ENCODE peak calls at places on chromosomes 13 and 19, in eight cellular contexts. G is A549, E is WTC11, D is H1, S is K562, Z is endothelial cell of umbilical vein, L is SK-N-SH, F is HCT116. R is an unnamed sample.

GRCh38 chr13:96141032-96141431 is 51.1 kb downstream of the HS6ST3 start:
- DNase-seq in Z (no peak), D (no peak), S (no peak), L (no peak), F (no peak), G (peak), E (no peak), R (peak)

GRCh38 chr19:5789886-5790572 is 934 bp downstream of the DUS3L start:
- DNase-seq in S (no peak), G (no peak), E (no peak), Z (no peak), F (no peak), L (no peak), D (no peak), R (no peak)

GRCh38 chr19:11881151-11881800 is 6.3 kb upstream of the ZNF69 start:
- DNase-seq in D (peak), F (peak), S (peak), E (peak), L (peak), Z (peak), G (peak), R (peak)

GRCh38 chr19:49718991-49719390 is 28.1 kb downstream of the CPT1C start:
- DNase-seq in G (no peak), F (no peak), S (no peak), E (no peak), Z (no peak), D (no peak), L (no peak), R (no peak)

GRCh38 chr19:46192990-46193650 is 36.4 kb upstream of the IGFL1 start:
- DNase-seq in S (peak), E (no peak), D (no peak), Z (no peak), F (no peak), G (peak), L (no peak), R (peak)

GRCh38 chr19:49861541-49862410 is 5.6 kb downstream of the PNKP start:
- DNase-seq in D (no peak), S (no peak), L (no peak), E (no peak), Z (no peak), G (no peak), F (no peak), R (no peak)

GRCh38 chr13:82002693-82003092 is 1661.8 kb upstream of the SPRY2 start:
- DNase-seq in L (no peak), G (peak), E (no peak), F (no peak), S (no peak), Z (peak), D (no peak), R (no peak)

GRCh38 chr19:35528218-35529038 is at the start of gene SBSN:
- DNase-seq in S (no peak), L (no peak), G (no peak), Z (no peak), E (no peak), F (no peak), D (no peak), R (no peak)

GRCh38 chr19:12828494-12828893 is 5.9 kb downstream of the RTBDN start:
- DNase-seq in L (peak), G (no peak), S (peak), Z (no peak), D (no peak), F (no peak), E (peak), R (no peak)

GRCh38 chr13:109941951-109942350 is 155.6 kb upstream of the IRS2 start:
- DNase-seq in S (no peak), G (no peak), Z (no peak), D (no peak), F (no peak), E (no peak), L (no peak), R (peak)

GRCh38 chr13:49629947-49630346 is 1.6 kb downstream of the ARL11 start:
- DNase-seq in Z (peak), D (no peak), S (no peak), G (no peak), L (no peak), E (no peak), F (no peak), R (no peak)

GRCh38 chr19:8702350-8702749 is 3.8 kb upstream of the ACTL9 start:
- DNase-seq in S (no peak), L (no peak), Z (no peak), G (no peak), D (no peak), E (no peak), F (no peak), R (peak)

GRCh38 chr19:50550594-50550966 is 17.7 kb downstream of the LRRC4B start:
- DNase-seq in Z (no peak), F (no peak), G (no peak), L (no peak), S (no peak), E (no peak), D (no peak), R (no peak)

GRCh38 chr13:51977606-51978005 is 33.6 kb downstream of the ATP7B start:
- DNase-seq in L (no peak), D (no peak), Z (no peak), E (no peak), S (no peak), F (no peak), G (no peak), R (no peak)

GRCh38 chr13:51981355-51981754 is 29.9 kb downstream of the ATP7B start:
- DNase-seq in E (no peak), G (no peak), D (no peak), S (no peak), L (no peak), Z (no peak), F (no peak), R (no peak)

GRCh38 chr13:51978836-51979556 is 32.3 kb downstream of the ATP7B start:
- DNase-seq in L (no peak), G (no peak), D (no peak), S (peak), Z (no peak), F (no peak), E (no peak), R (peak)

GRCh38 chr13:51976890-51977289 is 34.4 kb downstream of the ATP7B start:
- DNase-seq in G (no peak), S (no peak), L (no peak), D (no peak), Z (no peak), F (no peak), E (no peak), R (no peak)

DNA sequence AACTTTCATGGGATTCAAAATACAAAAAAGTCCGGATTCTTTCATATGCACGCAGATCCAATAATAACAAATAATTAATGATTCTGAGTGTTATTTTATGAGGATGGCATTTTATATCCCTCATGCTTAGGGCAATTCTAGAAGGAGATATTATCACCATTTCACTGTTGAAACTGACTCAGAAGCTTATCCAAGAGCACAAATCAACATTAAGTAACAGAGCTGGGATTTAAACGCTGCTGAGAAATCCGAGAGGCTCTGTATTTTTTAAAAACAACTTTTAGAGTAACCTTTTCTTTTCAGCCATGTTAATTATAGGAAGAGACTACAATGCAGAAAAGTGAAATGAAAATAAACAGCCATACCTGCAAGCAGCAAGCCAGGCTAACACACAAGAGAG is 30.3 kb downstream of the ATP7B start:
- DNase-seq in D (no peak), S (no peak), F (no peak), E (no peak), G (no peak), Z (no peak), L (no peak), R (no peak)
- TF ChIP-seq MAX in D (no peak), S (no peak), F (no peak), E (no peak), G (no peak), Z (no peak), L (no peak), R (no peak)

DNA sequence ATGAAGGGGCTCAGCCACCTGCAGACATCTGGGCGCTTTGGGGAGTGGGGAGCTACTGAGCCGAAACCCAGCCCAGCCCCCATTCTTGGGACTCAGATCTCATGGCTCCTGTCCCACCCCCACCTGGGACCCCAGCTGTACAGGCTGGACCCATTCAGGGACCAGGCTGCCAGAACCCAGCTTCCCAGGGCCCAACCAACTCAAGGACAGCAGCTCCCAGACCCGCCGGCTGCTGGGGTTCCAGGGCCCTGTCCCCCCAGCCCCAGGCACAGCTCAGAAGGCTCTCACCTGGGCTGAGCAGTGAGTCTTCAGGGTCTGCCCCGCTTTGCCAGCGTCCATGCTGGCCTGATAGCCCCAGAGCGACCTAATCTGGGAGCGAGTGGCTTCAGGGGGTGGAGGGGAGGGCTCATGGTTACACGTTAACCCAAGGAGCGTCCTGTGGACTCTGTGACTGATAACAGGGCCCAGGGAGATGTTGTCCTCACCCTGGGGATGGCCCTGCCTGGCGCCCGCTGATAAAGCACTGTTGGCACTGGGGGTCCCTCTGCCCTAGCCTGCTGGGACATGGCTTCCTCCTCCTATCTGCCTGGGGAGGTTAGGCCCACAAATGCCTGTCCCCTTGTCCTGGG is at the start of gene TMEM86B:
- DNase-seq in G (no peak), L (peak), Z (no peak), F (no peak), E (no peak), S (no peak), D (no peak), R (no peak)
- TF ChIP-seq MAX in G (no peak), L (no peak), Z (no peak), F (no peak), E (no peak), S (no peak), D (no peak), R (no peak)

GRCh38 chr19:58519087-58519354 is 589 bp downstream of the ZBTB45 start:
- DNase-seq in E (peak), L (peak), D (no peak), G (peak), Z (peak), F (no peak), S (peak), R (peak)
- TF ChIP-seq MAX in E (no peak), L (peak), D (no peak), G (no peak), Z (no peak), F (no peak), S (no peak), R (no peak)

GRCh38 chr13:27024781-27025492 is 146.7 kb downstream of the USP12 start:
- DNase-seq in D (no peak), L (no peak), G (no peak), S (no peak), F (no peak), Z (no peak), E (no peak), R (peak)
- TF ChIP-seq MAX in D (no peak), L (no peak), G (no peak), S (no peak), F (no peak), Z (no peak), E (no peak), R (peak)

GRCh38 chr19:16062789-16063188 is 13.5 kb upstream of the TPM4 start:
- DNase-seq in G (no peak), D (no peak), F (no peak), E (peak), L (peak), S (peak), Z (peak), R (peak)

GRCh38 chr19:16060294-16060693 is 16.0 kb upstream of the TPM4 start:
- DNase-seq in D (no peak), E (no peak), S (no peak), G (no peak), F (no peak), Z (no peak), L (no peak), R (no peak)

GRCh38 chr19:16064209-16064889 is 11.9 kb upstream of the TPM4 start:
- DNase-seq in G (no peak), D (no peak), Z (no peak), F (no peak), S (no peak), L (no peak), E (no peak), R (no peak)

GRCh38 chr19:16066611-16067104 is 9.6 kb upstream of the TPM4 start:
- DNase-seq in E (no peak), D (no peak), G (peak), L (peak), Z (peak), F (peak), S (peak), R (peak)

DNA sequence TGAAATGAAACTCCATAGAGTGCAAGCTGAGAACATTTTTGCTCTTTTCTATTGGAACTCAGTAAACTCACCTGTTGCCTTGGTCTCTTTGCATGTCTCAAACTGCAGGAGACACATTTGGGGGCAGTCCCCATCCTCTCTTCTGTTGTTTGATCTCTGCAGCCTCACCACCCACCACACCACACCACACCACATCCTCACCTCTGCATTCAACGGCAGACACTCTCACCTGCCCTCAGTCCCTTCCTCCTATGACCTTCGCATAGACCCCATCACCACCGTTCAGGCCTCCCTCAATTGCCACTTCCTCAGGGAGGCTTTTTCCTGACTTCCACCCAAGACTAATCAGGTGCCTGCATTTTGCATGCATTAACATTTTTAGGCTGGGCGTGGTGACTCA is 14.4 kb upstream of the TPM4 start:
- DNase-seq in Z (no peak), D (no peak), L (no peak), E (no peak), G (no peak), S (no peak), F (no peak), R (no peak)
- TF ChIP-seq MAX in Z (no peak), D (no peak), L (no peak), E (no peak), G (no peak), S (no peak), F (no peak), R (no peak)

GRCh38 chr13:72293206-72293605 is 426.2 kb upstream of the DACH1 start:
- DNase-seq in D (no peak), F (no peak), S (no peak), E (no peak), Z (peak), G (no peak), L (no peak), R (no peak)

GRCh38 chr13:72296246-72296645 is 429.2 kb upstream of the DACH1 start:
- DNase-seq in S (no peak), L (no peak), F (no peak), G (no peak), D (no peak), Z (peak), E (no peak), R (no peak)

GRCh38 chr13:72295173-72295572 is 428.2 kb upstream of the DACH1 start:
- DNase-seq in F (no peak), E (no peak), L (no peak), G (no peak), Z (peak), D (no peak), S (no peak), R (no peak)

GRCh38 chr13:72290962-72291681 is 424.1 kb upstream of the DACH1 start:
- DNase-seq in L (no peak), F (peak), S (no peak), G (no peak), E (no peak), D (peak), Z (no peak), R (peak)
- TF ChIP-seq MAX in L (peak), F (no peak), S (no peak), G (no peak), E (no peak), D (no peak), Z (no peak), R (no peak)

DNA sequence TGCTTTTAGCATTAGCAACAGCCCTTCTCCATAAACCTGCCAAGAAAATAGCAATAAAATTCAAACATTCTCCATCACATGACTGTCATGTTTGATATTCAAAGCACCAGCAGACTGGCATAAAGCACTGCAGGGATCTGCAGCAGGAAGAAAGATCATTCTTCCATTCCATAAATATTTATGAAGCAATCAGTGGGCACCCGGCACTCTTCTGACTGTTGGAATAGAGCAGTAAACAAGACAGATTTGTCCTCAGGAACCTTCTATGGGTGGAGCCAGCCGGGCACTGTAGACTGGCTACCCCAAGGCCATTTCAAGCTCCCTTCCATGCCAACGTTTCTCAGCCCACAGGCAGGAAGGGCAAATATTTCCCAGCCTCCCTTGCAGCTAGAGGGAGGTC is 25.5 kb downstream of the PLA2G4C start:
- DNase-seq in D (no peak), G (no peak), E (no peak), F (no peak), S (no peak), L (no peak), Z (no peak), R (no peak)
- TF ChIP-seq MAX in D (no peak), G (no peak), E (no peak), F (no peak), S (no peak), L (no peak), Z (no peak), R (no peak)

GRCh38 chr19:16419671-16420394 is 51.9 kb downstream of the EPS15L1 start:
- DNase-seq in L (no peak), F (no peak), E (no peak), D (no peak), S (no peak), G (no peak), Z (peak), R (no peak)

GRCh38 chr19:16416996-16417395 is 54.8 kb downstream of the EPS15L1 start:
- DNase-seq in L (no peak), F (no peak), D (no peak), E (no peak), S (no peak), G (no peak), Z (no peak), R (no peak)

GRCh38 chr19:16416574-16416973 is 55.2 kb downstream of the EPS15L1 start:
- DNase-seq in Z (no peak), S (no peak), L (no peak), F (no peak), E (no peak), G (no peak), D (no peak), R (no peak)

GRCh38 chr19:16418597-16418962 is 53.2 kb downstream of the EPS15L1 start:
- DNase-seq in D (no peak), E (no peak), L (no peak), S (no peak), F (no peak), G (no peak), Z (no peak), R (no peak)

GRCh38 chr19:16417660-16418596 is 53.8 kb downstream of the EPS15L1 start:
- DNase-seq in D (peak), E (peak), S (peak), Z (peak), L (peak), F (peak), G (peak), R (peak)
- TF ChIP-seq MAX in D (peak), E (no peak), S (no peak), Z (no peak), L (no peak), F (no peak), G (no peak), R (peak)

GRCh38 chr13:79679334-79679733 is 198.4 kb downstream of the NDFIP2 start:
- DNase-seq in L (peak), E (peak), G (peak), D (peak), F (peak), S (peak), Z (peak), R (peak)
- TF ChIP-seq MAX in L (peak), E (no peak), G (no peak), D (no peak), F (no peak), S (no peak), Z (no peak), R (no peak)

GRCh38 chr19:17488593-17489391 is 18.5 kb downstream of the SLC27A1 start:
- DNase-seq in G (peak), L (peak), D (peak), S (peak), E (peak), Z (peak), F (peak), R (peak)
- TF ChIP-seq MAX in G (no peak), L (no peak), D (peak), S (peak), E (peak), Z (peak), F (peak), R (peak)